ENCODE peak calls at places on chromosomes 2 and 18, in four cellular contexts. One of them, this sample, is unnamed.

GRCh38 chr2:240426797-240427721 is 8.4 kb upstream of the GPC1 start:
- DNase-seq in HFFc6: no peak
- DNase-seq in glutamatergic neuron: no peak
- DNase-seq in cardiac muscle cell: no peak
- DNase-seq in this sample: peak

GRCh38 chr2:31886700-31887099 is 124.1 kb downstream of the MEMO1 start:
- DNase-seq in cardiac muscle cell: peak
- DNase-seq in glutamatergic neuron: no peak
- DNase-seq in HFFc6: no peak
- DNase-seq in this sample: no peak

GRCh38 chr2:67502346-67503065 is 105.4 kb downstream of the ETAA1 start:
- DNase-seq in glutamatergic neuron: no peak
- DNase-seq in cardiac muscle cell: no peak
- DNase-seq in HFFc6: no peak
- DNase-seq in this sample: no peak

GRCh38 chr2:52340185-52340584 is 1308.3 kb upstream of the NRXN1 start:
- DNase-seq in cardiac muscle cell: peak
- DNase-seq in HFFc6: no peak
- DNase-seq in glutamatergic neuron: peak
- DNase-seq in this sample: no peak

GRCh38 chr2:99354060-99354459 is 16.9 kb downstream of the EIF5B start:
- DNase-seq in glutamatergic neuron: no peak
- DNase-seq in HFFc6: peak
- DNase-seq in cardiac muscle cell: no peak
- DNase-seq in this sample: no peak

GRCh38 chr2:1546023-1546591 is 132.8 kb downstream of the TPO start:
- DNase-seq in HFFc6: peak
- DNase-seq in glutamatergic neuron: peak
- DNase-seq in cardiac muscle cell: peak
- DNase-seq in this sample: no peak

GRCh38 chr2:63591566-63592175 is 2.9 kb downstream of the MDH1 start:
- DNase-seq in HFFc6: no peak
- DNase-seq in cardiac muscle cell: no peak
- DNase-seq in glutamatergic neuron: no peak
- DNase-seq in this sample: no peak

GRCh38 chr2:28610583-28611201 is 114.8 kb downstream of the PLB1 start:
- DNase-seq in glutamatergic neuron: no peak
- DNase-seq in HFFc6: peak
- DNase-seq in cardiac muscle cell: no peak
- DNase-seq in this sample: no peak

GRCh38 chr2:224261316-224261715 is 140.6 kb downstream of the FAM124B start:
- DNase-seq in cardiac muscle cell: no peak
- DNase-seq in glutamatergic neuron: no peak
- DNase-seq in HFFc6: peak
- DNase-seq in this sample: no peak

GRCh38 chr2:136319227-136319626 is 201.3 kb upstream of the CXCR4 start:
- DNase-seq in glutamatergic neuron: no peak
- DNase-seq in HFFc6: no peak
- DNase-seq in cardiac muscle cell: no peak
- DNase-seq in this sample: no peak

GRCh38 chr2:36178384-36178783 is 177.2 kb upstream of the CRIM1 start:
- DNase-seq in glutamatergic neuron: no peak
- DNase-seq in HFFc6: no peak
- DNase-seq in cardiac muscle cell: no peak
- DNase-seq in this sample: no peak

GRCh38 chr2:10555810-10556111 is 107.6 kb upstream of the ODC1 start:
- DNase-seq in glutamatergic neuron: no peak
- DNase-seq in HFFc6: no peak
- DNase-seq in cardiac muscle cell: no peak
- DNase-seq in this sample: no peak

GRCh38 chr2:232230557-232230956 is 148.0 kb upstream of the ALPP start:
- DNase-seq in glutamatergic neuron: peak
- DNase-seq in cardiac muscle cell: peak
- DNase-seq in HFFc6: peak
- DNase-seq in this sample: no peak

GRCh38 chr2:168378960-168379669 is 77.0 kb upstream of the CERS6 start:
- DNase-seq in cardiac muscle cell: no peak
- DNase-seq in glutamatergic neuron: no peak
- DNase-seq in HFFc6: no peak
- DNase-seq in this sample: no peak

GRCh38 chr2:46601328-46601963 is 122.1 kb downstream of the TMEM247 start:
- DNase-seq in HFFc6: no peak
- DNase-seq in glutamatergic neuron: no peak
- DNase-seq in cardiac muscle cell: peak
- DNase-seq in this sample: no peak

GRCh38 chr2:61620244-61621159 is 82.3 kb upstream of the XPO1 start:
- DNase-seq in glutamatergic neuron: no peak
- DNase-seq in HFFc6: peak
- DNase-seq in cardiac muscle cell: no peak
- DNase-seq in this sample: no peak

DNA sequence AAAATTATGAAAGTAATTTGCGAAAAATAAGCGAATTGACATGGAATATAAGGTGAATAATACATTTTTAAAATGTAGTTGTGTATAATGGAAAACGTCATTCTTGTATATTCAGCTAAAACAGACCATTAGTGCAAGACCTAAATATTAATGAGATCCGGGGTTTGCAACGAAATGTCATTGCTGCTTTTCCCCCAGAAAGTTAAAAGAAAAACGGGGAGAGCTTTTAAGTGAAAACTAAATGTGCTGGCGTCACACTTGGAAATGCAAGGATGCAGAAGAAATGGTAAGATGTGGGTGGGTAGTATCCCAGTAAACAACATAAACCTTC is 491 bp upstream of the SGO2 start:
- DNase-seq in glutamatergic neuron: no peak
- DNase-seq in HFFc6: no peak
- DNase-seq in cardiac muscle cell: no peak
- DNase-seq in this sample: no peak
- TF ChIP-seq CTCF in glutamatergic neuron: no peak
- TF ChIP-seq CTCF in HFFc6: no peak
- TF ChIP-seq CTCF in cardiac muscle cell: no peak
- TF ChIP-seq CTCF in this sample: no peak

GRCh38 chr2:85012855-85013254 is 41.9 kb downstream of the KCMF1 start:
- DNase-seq in HFFc6: no peak
- DNase-seq in cardiac muscle cell: no peak
- DNase-seq in glutamatergic neuron: no peak
- DNase-seq in this sample: no peak

GRCh38 chr2:85019121-85019520 is 48.2 kb downstream of the KCMF1 start:
- DNase-seq in cardiac muscle cell: no peak
- DNase-seq in HFFc6: no peak
- DNase-seq in glutamatergic neuron: no peak
- DNase-seq in this sample: no peak

GRCh38 chr2:85018049-85018447 is 47.1 kb downstream of the KCMF1 start:
- DNase-seq in HFFc6: no peak
- DNase-seq in glutamatergic neuron: no peak
- DNase-seq in cardiac muscle cell: no peak
- DNase-seq in this sample: no peak

GRCh38 chr2:85015653-85016360 is 44.8 kb downstream of the KCMF1 start:
- DNase-seq in cardiac muscle cell: no peak
- DNase-seq in HFFc6: no peak
- DNase-seq in glutamatergic neuron: no peak
- DNase-seq in this sample: no peak

DNA sequence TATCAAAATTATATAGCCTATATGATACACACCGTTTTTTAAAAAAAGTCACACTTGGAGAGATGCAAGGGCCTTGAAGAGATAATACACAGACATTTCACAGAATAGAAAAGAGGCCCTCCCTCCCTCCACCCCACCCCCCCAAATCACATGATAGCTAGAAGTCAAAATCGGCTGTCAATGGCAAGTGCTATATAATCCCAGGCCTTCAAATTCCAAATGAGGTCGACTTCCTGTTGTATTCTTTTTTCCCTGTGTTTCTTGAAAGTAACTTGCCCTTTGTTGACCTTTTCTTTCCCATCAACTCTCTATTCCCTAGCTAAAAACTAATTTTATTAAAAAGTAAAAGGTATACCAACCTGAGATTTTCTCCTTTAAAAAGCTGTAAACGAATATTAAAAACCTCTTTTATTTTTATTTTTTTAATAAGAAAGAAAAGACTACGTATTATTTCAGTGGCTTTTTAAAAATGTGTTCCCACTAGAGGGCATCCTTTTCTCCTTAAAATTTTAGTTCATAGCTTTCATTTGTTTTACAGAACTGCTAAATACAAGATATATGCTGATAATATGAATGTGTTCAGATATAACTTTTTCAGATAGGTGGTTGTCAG is 46.6 kb downstream of the KCMF1 start:
- DNase-seq in HFFc6: peak
- DNase-seq in glutamatergic neuron: no peak
- DNase-seq in cardiac muscle cell: no peak
- DNase-seq in this sample: no peak
- TF ChIP-seq CTCF in HFFc6: peak
- TF ChIP-seq CTCF in glutamatergic neuron: peak
- TF ChIP-seq CTCF in cardiac muscle cell: peak
- TF ChIP-seq CTCF in this sample: peak

DNA sequence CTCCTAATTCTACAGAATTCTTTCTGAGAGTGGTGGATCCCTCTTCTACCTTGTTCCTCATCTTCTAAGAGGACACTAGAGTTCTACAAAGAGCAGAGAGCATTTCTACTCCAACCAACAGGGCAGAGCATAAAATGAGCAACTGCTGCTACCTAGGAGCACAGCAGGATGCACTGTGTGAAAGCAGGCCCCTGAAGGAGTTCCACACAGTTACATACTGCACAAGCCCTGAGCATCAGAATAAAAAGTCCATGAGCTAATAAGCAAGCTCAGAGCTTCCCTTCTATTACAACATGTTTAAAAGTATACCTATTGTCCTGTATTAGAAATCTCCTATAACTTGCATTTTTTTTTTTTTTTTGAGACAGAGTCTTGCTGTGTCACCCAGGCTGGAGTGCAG is 8.4 kb downstream of the FHL2 start:
- DNase-seq in HFFc6: no peak
- DNase-seq in cardiac muscle cell: no peak
- DNase-seq in glutamatergic neuron: no peak
- DNase-seq in this sample: no peak
- TF ChIP-seq CTCF in HFFc6: no peak
- TF ChIP-seq CTCF in cardiac muscle cell: no peak
- TF ChIP-seq CTCF in glutamatergic neuron: no peak
- TF ChIP-seq CTCF in this sample: no peak

GRCh38 chr2:68839260-68839833 is 31.9 kb downstream of the BMP10 start:
- DNase-seq in glutamatergic neuron: no peak
- DNase-seq in cardiac muscle cell: no peak
- DNase-seq in HFFc6: no peak
- DNase-seq in this sample: no peak
- TF ChIP-seq CTCF in glutamatergic neuron: no peak
- TF ChIP-seq CTCF in cardiac muscle cell: peak
- TF ChIP-seq CTCF in HFFc6: peak
- TF ChIP-seq CTCF in this sample: no peak

GRCh38 chr2:101197215-101197745 is 46.1 kb upstream of the TBC1D8 start:
- DNase-seq in HFFc6: no peak
- DNase-seq in cardiac muscle cell: no peak
- DNase-seq in glutamatergic neuron: no peak
- DNase-seq in this sample: no peak
- TF ChIP-seq CTCF in HFFc6: peak
- TF ChIP-seq CTCF in cardiac muscle cell: no peak
- TF ChIP-seq CTCF in glutamatergic neuron: no peak
- TF ChIP-seq CTCF in this sample: peak

DNA sequence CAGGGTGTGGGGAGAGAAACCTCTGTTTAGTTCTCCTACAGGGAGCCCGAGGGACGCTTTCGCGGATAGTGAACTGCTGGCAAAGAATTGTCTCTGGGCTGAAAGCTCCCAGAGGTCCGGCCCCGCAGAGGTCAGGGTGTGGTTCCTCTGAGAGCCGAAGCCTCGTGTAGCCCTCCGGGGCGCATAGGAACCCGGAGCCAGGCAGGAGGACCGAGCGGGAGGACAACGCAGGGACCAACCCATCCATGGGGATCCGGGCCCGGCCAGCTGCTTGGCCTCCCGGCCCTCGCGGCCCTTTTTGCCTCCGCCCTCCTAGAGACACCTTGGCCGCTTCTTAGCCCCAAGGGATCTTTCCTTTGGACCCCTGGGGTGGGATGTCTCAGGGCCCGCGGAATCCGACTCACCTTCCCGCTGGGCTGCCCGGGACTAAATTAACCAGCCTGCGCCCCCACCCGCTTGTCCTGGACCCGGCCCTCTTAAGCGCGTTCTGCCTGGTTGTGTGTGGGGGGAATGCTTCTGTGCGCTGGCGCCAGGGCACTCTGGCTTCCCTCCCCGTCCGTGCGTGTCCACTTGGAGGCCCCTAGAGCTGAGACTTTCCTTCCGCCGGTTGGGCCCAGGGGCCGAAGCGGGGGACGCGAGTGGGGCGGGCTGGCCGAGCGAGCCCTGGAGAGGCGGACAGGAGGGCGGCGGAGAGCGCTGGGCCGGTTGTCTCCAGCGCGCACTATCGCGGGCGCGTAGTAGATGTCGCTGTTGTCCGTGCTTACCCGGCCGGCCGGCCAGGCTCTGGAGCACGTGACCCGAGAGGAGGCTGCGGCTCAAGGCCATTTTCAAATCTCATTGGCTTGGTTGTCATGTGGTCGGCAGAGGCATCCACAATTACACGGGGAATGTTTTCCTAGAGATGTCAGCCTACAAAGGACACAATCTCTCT is at the start of gene HOXD10:
- DNase-seq in HFFc6: no peak
- DNase-seq in cardiac muscle cell: no peak
- DNase-seq in glutamatergic neuron: peak
- DNase-seq in this sample: no peak
- TF ChIP-seq CTCF in HFFc6: no peak
- TF ChIP-seq CTCF in cardiac muscle cell: no peak
- TF ChIP-seq CTCF in glutamatergic neuron: no peak
- TF ChIP-seq CTCF in this sample: peak

GRCh38 chr2:212015588-212015987 is 523.0 kb downstream of the ERBB4 start:
- DNase-seq in cardiac muscle cell: peak
- DNase-seq in glutamatergic neuron: no peak
- DNase-seq in HFFc6: no peak
- DNase-seq in this sample: no peak

GRCh38 chr2:212007972-212008371 is 530.6 kb downstream of the ERBB4 start:
- DNase-seq in HFFc6: no peak
- DNase-seq in cardiac muscle cell: no peak
- DNase-seq in glutamatergic neuron: no peak
- DNase-seq in this sample: no peak

GRCh38 chr2:212013656-212014055 is 524.9 kb downstream of the ERBB4 start:
- DNase-seq in cardiac muscle cell: no peak
- DNase-seq in glutamatergic neuron: no peak
- DNase-seq in HFFc6: no peak
- DNase-seq in this sample: no peak
- TF ChIP-seq CTCF in cardiac muscle cell: no peak
- TF ChIP-seq CTCF in glutamatergic neuron: no peak
- TF ChIP-seq CTCF in HFFc6: no peak
- TF ChIP-seq CTCF in this sample: no peak

DNA sequence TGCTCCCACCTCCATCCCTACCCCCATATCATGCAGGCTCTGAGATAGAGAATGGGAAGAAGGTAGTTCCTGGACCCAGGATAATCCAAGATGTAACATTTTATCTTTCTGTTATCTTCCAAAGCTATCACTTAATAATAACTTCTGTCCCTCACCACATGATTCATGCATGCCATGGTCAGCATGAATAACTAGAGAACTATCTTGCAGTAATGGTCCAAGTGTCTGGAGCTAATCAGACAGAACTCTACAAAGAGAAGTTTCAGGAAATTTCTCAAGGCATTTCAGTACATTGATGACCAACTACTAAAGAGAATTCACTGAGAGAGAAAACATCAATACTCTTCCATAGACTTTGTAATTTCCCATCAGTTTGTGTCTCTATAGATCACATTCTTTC is 1469.7 kb upstream of the PIK3C3 start:
- DNase-seq in cardiac muscle cell: no peak
- DNase-seq in glutamatergic neuron: no peak
- DNase-seq in HFFc6: peak
- DNase-seq in this sample: no peak
- TF ChIP-seq CTCF in cardiac muscle cell: no peak
- TF ChIP-seq CTCF in glutamatergic neuron: no peak
- TF ChIP-seq CTCF in HFFc6: no peak
- TF ChIP-seq CTCF in this sample: no peak